ENCODE peak calls at places on chromosome 19, in nine cellular contexts. W is osteoblast, K is heart right ventricle, Z is endodermal cell, X is neural progenitor cell, S is tibial artery, B is endothelial cell of umbilical vein, Y is mesenchymal stem cell, F is GM23248. D is an unnamed sample.

GRCh38 chr19:34645551-34645950 is 31.4 kb downstream of the SCGB2B2 start:
- DNase-seq in W (no peak), K (no peak), Z (no peak), X (no peak), S (no peak), B (no peak), Y (no peak), F (no peak), D (no peak)

GRCh38 chr19:42250249-42250665 is 4.7 kb downstream of the ERF start:
- DNase-seq in W (no peak), K (peak), Z (no peak), X (no peak), S (peak), B (no peak), Y (no peak), F (peak), D (no peak)

GRCh38 chr19:35184884-35185283 is 30.3 kb downstream of the FXYD5 start:
- DNase-seq in W (no peak), K (no peak), Z (no peak), X (no peak), S (no peak), B (no peak), Y (no peak), F (no peak), D (no peak)

GRCh38 chr19:46574533-46574932 is 26.6 kb upstream of the CALM3 start:
- DNase-seq in W (no peak), K (no peak), Z (peak), X (peak), S (no peak), B (no peak), Y (no peak), F (no peak), D (peak)

GRCh38 chr19:7370546-7370945 is 21.8 kb downstream of the ARHGEF18 start:
- DNase-seq in W (no peak), K (no peak), Z (no peak), X (no peak), S (no peak), B (no peak), Y (no peak), F (no peak), D (no peak)

GRCh38 chr19:4647676-4648644 is 8.6 kb downstream of the TNFAIP8L1 start:
- DNase-seq in W (peak), K (peak), Z (peak), X (no peak), S (no peak), B (peak), Y (peak), F (no peak), D (no peak)

GRCh38 chr19:48489608-48490216 is 20.5 kb downstream of the CYTH2 start:
- DNase-seq in W (peak), K (peak), Z (peak), X (peak), S (no peak), B (peak), Y (peak), F (peak), D (peak)

GRCh38 chr19:46550684-46551083 is 50.4 kb upstream of the CALM3 start:
- DNase-seq in W (no peak), K (no peak), Z (no peak), X (no peak), S (no peak), B (no peak), Y (no peak), F (no peak), D (no peak)

GRCh38 chr19:3135961-3136683 is at the start of gene GNA15:
- DNase-seq in W (no peak), K (no peak), Z (peak), X (no peak), S (no peak), B (no peak), Y (no peak), F (no peak), D (no peak)

GRCh38 chr19:39937094-39937493 is 2.7 kb upstream of the FCGBP start:
- DNase-seq in W (no peak), K (no peak), Z (no peak), X (no peak), S (no peak), B (no peak), Y (no peak), F (no peak), D (no peak)

GRCh38 chr19:30066781-30067759 is 125.0 kb downstream of the URI1 start:
- DNase-seq in W (peak), K (no peak), Z (peak), X (no peak), S (no peak), B (no peak), Y (no peak), F (no peak), D (no peak)

GRCh38 chr19:2291185-2291751 is 9.3 kb upstream of the PEAK3 start:
- DNase-seq in W (peak), K (no peak), Z (peak), X (peak), S (no peak), B (peak), Y (no peak), F (peak), D (no peak)

GRCh38 chr19:6210721-6211600 is 68.8 kb downstream of the MLLT1 start:
- DNase-seq in W (peak), K (no peak), Z (no peak), X (no peak), S (no peak), B (no peak), Y (no peak), F (no peak), D (no peak)

GRCh38 chr19:13012690-13013608 is 17.7 kb downstream of the NFIX start:
- DNase-seq in W (peak), K (no peak), Z (peak), X (peak), S (peak), B (peak), Y (peak), F (peak), D (no peak)

GRCh38 chr19:46866407-46867132 is 5.8 kb downstream of the ARHGAP35 start:
- DNase-seq in W (no peak), K (no peak), Z (no peak), X (no peak), S (no peak), B (peak), Y (no peak), F (peak), D (no peak)

GRCh38 chr19:33621811-33622504 is at the start of gene CHST8:
- DNase-seq in W (peak), K (peak), Z (peak), X (peak), S (no peak), B (peak), Y (no peak), F (peak), D (no peak)

GRCh38 chr19:37669336-37669963 is 14.2 kb upstream of the ZFP30 start:
- DNase-seq in W (no peak), K (no peak), Z (no peak), X (no peak), S (no peak), B (no peak), Y (no peak), F (no peak), D (no peak)

GRCh38 chr19:13051581-13052165 is 51.0 kb downstream of the LYL1 start:
- DNase-seq in W (peak), K (no peak), Z (peak), X (peak), S (peak), B (peak), Y (peak), F (peak), D (no peak)

GRCh38 chr19:5038631-5039271 is 69.8 kb downstream of the KDM4B start:
- DNase-seq in W (peak), K (no peak), Z (peak), X (peak), S (no peak), B (no peak), Y (peak), F (peak), D (no peak)

GRCh38 chr19:38718747-38719543 is 25.3 kb downstream of the CAPN12 start:
- DNase-seq in W (peak), K (peak), Z (peak), X (peak), S (peak), B (no peak), Y (peak), F (peak), D (peak)

GRCh38 chr19:38975861-38976271 is 324 bp upstream of the FBXO17 start:
- DNase-seq in W (peak), K (no peak), Z (peak), X (peak), S (no peak), B (peak), Y (peak), F (peak), D (no peak)

GRCh38 chr19:42531313-42531712 is 3.0 kb upstream of the CEACAM1 start:
- DNase-seq in W (no peak), K (no peak), Z (no peak), X (no peak), S (no peak), B (no peak), Y (no peak), F (no peak), D (no peak)

GRCh38 chr19:16274466-16274865 is 50.2 kb upstream of the KLF2 start:
- DNase-seq in W (no peak), K (no peak), Z (no peak), X (no peak), S (no peak), B (no peak), Y (no peak), F (peak), D (no peak)
- H3K27ac ChIP-seq in W (no peak), K (no peak), Z (no peak), X (no peak), S (peak), B (no peak), Y (no peak), F (no peak), D (no peak)

GRCh38 chr19:17078920-17079709 is 3.5 kb downstream of the MYO9B start:
- DNase-seq in W (peak), K (no peak), Z (no peak), X (peak), S (no peak), B (no peak), Y (no peak), F (peak), D (no peak)

GRCh38 chr19:17077447-17078028 is 2.0 kb downstream of the MYO9B start:
- DNase-seq in W (no peak), K (no peak), Z (no peak), X (no peak), S (no peak), B (no peak), Y (no peak), F (no peak), D (no peak)

GRCh38 chr19:17079710-17080440 is 4.3 kb downstream of the MYO9B start:
- DNase-seq in W (peak), K (peak), Z (no peak), X (peak), S (peak), B (peak), Y (peak), F (peak), D (peak)

GRCh38 chr19:17076539-17076919 is 952 bp downstream of the MYO9B start:
- DNase-seq in W (no peak), K (no peak), Z (peak), X (peak), S (no peak), B (peak), Y (no peak), F (peak), D (no peak)

DNA sequence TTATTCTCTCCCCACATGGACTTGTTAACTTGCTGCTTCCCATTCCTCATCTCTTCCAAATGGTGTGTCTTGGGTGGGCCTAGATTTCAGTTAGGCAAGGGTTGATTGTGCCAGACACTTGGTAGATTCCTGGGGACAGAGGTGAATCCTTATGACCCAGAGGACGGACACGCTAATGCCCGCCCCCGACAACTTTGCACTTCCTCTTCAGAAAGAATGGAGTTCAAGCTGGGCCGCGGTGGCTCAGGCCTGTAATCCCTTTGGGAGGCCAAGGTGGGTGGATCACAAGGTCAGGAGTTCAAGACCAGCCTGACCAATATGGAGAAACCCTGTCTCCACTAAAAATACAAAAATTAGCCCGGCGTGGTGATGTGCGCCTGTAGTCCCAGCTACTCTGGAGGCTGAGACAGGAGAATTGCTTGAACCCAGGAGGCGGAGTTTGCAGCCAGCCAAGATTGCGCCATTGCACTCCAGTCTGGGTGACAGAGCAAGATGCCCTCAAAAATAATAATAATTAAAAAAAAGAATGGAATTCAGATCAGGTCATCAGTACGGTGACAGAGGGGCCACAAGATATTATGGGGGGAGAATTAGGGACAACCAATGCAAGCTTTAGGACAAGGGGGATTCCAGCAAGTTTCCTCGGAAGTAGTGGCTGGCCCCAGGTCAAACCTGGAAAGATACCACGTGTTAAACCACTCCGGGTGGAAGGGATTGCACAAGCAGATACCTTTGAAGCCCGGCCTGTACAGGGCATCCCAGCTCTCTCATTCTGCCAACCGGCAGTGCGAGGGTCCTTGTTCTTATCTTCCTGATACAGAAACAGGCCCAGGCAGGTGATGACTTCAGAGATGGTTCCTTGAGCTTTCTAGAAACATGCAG is 2.7 kb downstream of the MYO9B start:
- DNase-seq in W (peak), K (no peak), Z (no peak), X (no peak), S (no peak), B (no peak), Y (no peak), F (peak), D (no peak)
- H3K27ac ChIP-seq in W (peak), K (no peak), Z (no peak), X (no peak), S (peak), B (no peak), Y (no peak), F (peak), D (peak)

GRCh38 chr19:54433697-54434096 is 15.3 kb upstream of the LENG8 start:
- DNase-seq in W (peak), K (peak), Z (no peak), X (no peak), S (no peak), B (no peak), Y (no peak), F (no peak), D (no peak)
- H3K27ac ChIP-seq in W (no peak), K (no peak), Z (no peak), X (no peak), S (no peak), B (no peak), Y (no peak), F (no peak), D (peak)

GRCh38 chr19:9165256-9165655 is 13.5 kb upstream of the OR7D2 start:
- DNase-seq in W (no peak), K (no peak), Z (no peak), X (no peak), S (no peak), B (no peak), Y (no peak), F (peak), D (no peak)
- H3K27ac ChIP-seq in W (no peak), K (no peak), Z (no peak), X (no peak), S (no peak), B (no peak), Y (no peak), F (no peak), D (no peak)

GRCh38 chr19:56114051-56114694 is 6.9 kb downstream of the ZNF787 start:
- DNase-seq in W (peak), K (no peak), Z (peak), X (no peak), S (no peak), B (no peak), Y (no peak), F (no peak), D (no peak)

GRCh38 chr19:56113071-56113632 is 7.9 kb downstream of the ZNF787 start:
- DNase-seq in W (peak), K (no peak), Z (no peak), X (no peak), S (no peak), B (no peak), Y (no peak), F (no peak), D (no peak)

GRCh38 chr19:56112313-56112709 is 8.8 kb downstream of the ZNF787 start:
- DNase-seq in W (peak), K (no peak), Z (no peak), X (no peak), S (no peak), B (no peak), Y (no peak), F (no peak), D (peak)

GRCh38 chr19:56110515-56111448 is 10.3 kb downstream of the ZNF787 start:
- DNase-seq in W (peak), K (peak), Z (no peak), X (peak), S (no peak), B (peak), Y (peak), F (no peak), D (no peak)

DNA sequence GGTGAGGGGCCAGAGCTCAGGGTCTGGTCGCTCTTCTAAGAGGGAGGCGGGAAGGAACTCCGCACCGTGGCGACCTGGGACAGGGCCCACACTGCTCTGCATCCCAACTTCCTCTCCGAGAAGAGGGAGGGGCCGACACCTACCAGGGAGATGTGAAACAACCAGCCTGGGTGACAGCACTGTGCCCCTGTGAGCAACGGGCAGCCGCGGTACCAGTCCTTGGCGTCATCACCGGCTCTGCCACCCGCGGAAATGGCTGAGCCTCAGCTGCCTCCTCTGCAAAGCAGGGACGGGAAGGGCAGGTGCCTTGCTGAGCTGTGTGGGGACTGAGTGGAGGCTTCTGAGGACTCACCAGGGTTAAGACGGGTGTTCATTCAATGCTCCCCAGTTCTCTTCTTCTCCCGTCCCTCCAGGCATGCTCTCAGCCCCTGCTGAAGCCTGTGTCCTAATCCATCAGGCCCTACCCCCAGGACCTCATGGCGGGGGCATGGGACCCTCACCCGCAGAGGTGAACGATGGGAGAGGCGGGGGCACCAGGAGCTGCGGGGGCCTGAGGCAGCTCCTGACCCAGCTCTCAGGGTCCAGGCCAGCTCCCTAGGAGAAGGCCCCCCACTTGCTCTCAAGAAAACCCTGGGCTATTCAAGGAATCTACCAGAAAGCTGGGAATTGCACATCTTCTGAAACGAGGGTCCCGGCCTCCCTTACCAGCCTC is 9.3 kb downstream of the ZNF787 start:
- DNase-seq in W (peak), K (peak), Z (no peak), X (peak), S (no peak), B (no peak), Y (no peak), F (no peak), D (peak)
- H3K27ac ChIP-seq in W (no peak), K (peak), Z (peak), X (peak), S (no peak), B (no peak), Y (peak), F (no peak), D (peak)

GRCh38 chr19:55046975-55047622 is 9.0 kb upstream of the GP6 start:
- DNase-seq in W (no peak), K (no peak), Z (no peak), X (no peak), S (no peak), B (no peak), Y (no peak), F (no peak), D (no peak)

GRCh38 chr19:55050749-55051532 is 12.0 kb downstream of the RDH13 start:
- DNase-seq in W (peak), K (no peak), Z (no peak), X (no peak), S (no peak), B (no peak), Y (no peak), F (no peak), D (no peak)

GRCh38 chr19:55048446-55048845 is 10.4 kb upstream of the GP6 start:
- DNase-seq in W (peak), K (no peak), Z (no peak), X (no peak), S (no peak), B (no peak), Y (no peak), F (no peak), D (no peak)

GRCh38 chr19:55044771-55045716 is 7.0 kb upstream of the GP6 start:
- DNase-seq in W (peak), K (no peak), Z (peak), X (no peak), S (no peak), B (no peak), Y (no peak), F (no peak), D (no peak)

DNA sequence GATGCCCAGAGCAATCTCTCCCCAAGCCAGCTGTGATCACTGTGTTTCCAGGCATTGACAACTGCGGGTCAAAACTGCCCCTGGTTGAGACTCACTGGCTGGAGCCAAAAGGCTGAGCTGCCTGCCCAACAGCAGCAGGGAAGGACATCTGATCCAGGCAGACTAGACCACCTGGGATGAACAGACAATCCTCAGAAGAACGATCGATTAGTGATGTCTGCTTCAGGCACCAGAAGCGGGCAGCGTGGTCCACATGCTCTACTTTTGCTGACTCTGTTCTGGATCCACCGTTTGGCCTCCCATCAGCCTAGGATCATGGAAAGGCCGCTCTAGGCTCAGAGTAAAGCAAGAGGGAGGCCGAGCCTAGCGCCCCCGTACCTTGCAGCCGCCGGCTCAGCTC is 9.9 kb upstream of the GP6 start:
- DNase-seq in W (peak), K (no peak), Z (no peak), X (no peak), S (no peak), B (no peak), Y (no peak), F (no peak), D (no peak)
- H3K27ac ChIP-seq in W (no peak), K (no peak), Z (no peak), X (no peak), S (no peak), B (no peak), Y (no peak), F (no peak), D (no peak)

GRCh38 chr19:49877020-49877878 is at the start of the genes AKT1S1 and TBC1D17:
- DNase-seq in W (peak), K (peak), Z (peak), X (peak), S (peak), B (peak), Y (peak), F (peak), D (peak)
- H3K27ac ChIP-seq in W (peak), K (peak), Z (peak), X (peak), S (peak), B (peak), Y (peak), F (peak), D (peak)

GRCh38 chr19:14410775-14411134 is 8.4 kb downstream of the DDX39A start:
- DNase-seq in W (peak), K (no peak), Z (no peak), X (no peak), S (no peak), B (no peak), Y (no peak), F (no peak), D (no peak)
- H3K27ac ChIP-seq in W (no peak), K (no peak), Z (no peak), X (no peak), S (no peak), B (no peak), Y (no peak), F (no peak), D (no peak)